ENCODE peak calls at places on chromosomes 11 and 22, in four cellular contexts. P is GM12878, X is SK-N-SH, D is GM12891. I is an unnamed sample.

GRCh38 chr11:47928426-47928825 is 51.9 kb upstream of the PTPRJ start:
- DNase-seq in X (no peak), D (no peak), P (no peak), I (no peak)

GRCh38 chr22:30373331-30374325 is 13.6 kb downstream of the RNF215 start:
- DNase-seq in X (no peak), D (no peak), P (no peak), I (no peak)

GRCh38 chr11:66279092-66279797 is 1.3 kb downstream of the CNIH2 start:
- DNase-seq in X (peak; percentile 48), P (no peak), D (no peak), I (no peak)

GRCh38 chr11:35963911-35964310 is 20.0 kb downstream of the LDLRAD3 start:
- DNase-seq in P (no peak), X (no peak), D (no peak), I (no peak)

GRCh38 chr11:68392822-68393221 is 67.7 kb upstream of the PPP6R3 start:
- DNase-seq in P (no peak), D (no peak), X (no peak), I (no peak)

GRCh38 chr22:26642465-26643367 is 14.7 kb upstream of the MIAT start:
- DNase-seq in X (no peak), D (no peak), P (no peak), I (no peak)

GRCh38 chr11:114237321-114238280 is 58.6 kb upstream of the NNMT start:
- DNase-seq in D (no peak), P (no peak), X (peak; percentile 73), I (no peak)

GRCh38 chr11:84358034-84358433 is 1071.9 kb upstream of the CCDC90B start:
- DNase-seq in X (no peak), D (no peak), P (no peak), I (no peak)

GRCh38 chr11:43687120-43687791 is 6.7 kb downstream of the HSD17B12 start:
- DNase-seq in D (no peak), P (no peak), X (no peak), I (no peak)

GRCh38 chr11:44066732-44067131 is 662 bp downstream of the ACCS start:
- DNase-seq in P (no peak), D (no peak), X (peak; percentile 42), I (no peak)

GRCh38 chr11:68325183-68325893 is 12.9 kb downstream of the LRP5 start:
- DNase-seq in X (no peak), P (no peak), D (no peak), I (no peak)

GRCh38 chr11:120649316-120649715 is 137.8 kb downstream of the GRIK4 start:
- DNase-seq in D (no peak), X (no peak), P (no peak), I (no peak)

GRCh38 chr11:65501530-65502273 is 2.9 kb downstream of the MALAT1 start:
- DNase-seq in P (no peak), D (no peak), X (no peak), I (no peak)

GRCh38 chr11:64581057-64581523 is 9.9 kb upstream of the SLC22A12 start:
- DNase-seq in X (no peak), D (no peak), P (no peak), I (no peak)

GRCh38 chr11:79486239-79486984 is 45.6 kb upstream of the TENM4 start:
- DNase-seq in P (no peak), D (no peak), X (no peak), I (no peak)

GRCh38 chr11:72574046-72574445 is 100.2 kb downstream of the PDE2A start:
- DNase-seq in D (no peak), P (no peak), X (no peak), I (peak; percentile 1)

GRCh38 chr11:22634897-22635629 is 9.4 kb upstream of the FANCF start:
- DNase-seq in P (no peak), X (no peak), D (no peak), I (no peak)

GRCh38 chr11:115085461-115086220 is 407.3 kb downstream of the NXPE2 start:
- DNase-seq in X (peak; percentile 75), D (no peak), P (no peak), I (no peak)

GRCh38 chr11:7892751-7893356 is 38.2 kb downstream of the OR10A6 start:
- DNase-seq in P (no peak), D (no peak), X (peak; percentile 56), I (no peak)

GRCh38 chr11:64086263-64086938 is 50.7 kb downstream of the FLRT1 start:
- DNase-seq in X (no peak), P (no peak), D (no peak), I (no peak)

GRCh38 chr11:27429740-27430451 is 42.7 kb downstream of the LGR4 start:
- DNase-seq in X (peak; percentile 19), P (no peak), D (no peak), I (no peak)

GRCh38 chr11:73585834-73586575 is 11.9 kb downstream of the FAM168A start:
- DNase-seq in P (no peak), X (no peak), D (no peak), I (no peak)

GRCh38 chr11:62479631-62480201 is 60.9 kb downstream of the SCGB1A1 start:
- DNase-seq in P (no peak), X (no peak), D (no peak), I (no peak)

GRCh38 chr11:1482581-1483444 is 3.8 kb downstream of the MOB2 start:
- DNase-seq in X (no peak), P (no peak), D (no peak), I (no peak)

GRCh38 chr22:32558681-32559355 is 84.2 kb downstream of the FBXO7 start:
- DNase-seq in D (no peak), X (no peak), P (no peak), I (no peak)

GRCh38 chr11:81644239-81644840 is 1089.3 kb downstream of the FAM181B start:
- DNase-seq in P (no peak), X (peak; percentile 33), D (peak; percentile 2), I (peak; percentile 3)

GRCh38 chr11:114160884-114161283 is 101.4 kb downstream of the ZBTB16 start:
- DNase-seq in X (no peak), P (no peak), D (no peak), I (no peak)

GRCh38 chr22:37331034-37331428 is 48.7 kb downstream of the CYTH4 start:
- DNase-seq in D (no peak), X (no peak), P (no peak), I (no peak)

GRCh38 chr11:56932572-56933235 is 56.0 kb upstream of the OR5AK2 start:
- DNase-seq in D (no peak), P (no peak), X (no peak), I (no peak)

GRCh38 chr11:74754507-74755255 is 6.0 kb downstream of the RNF169 start:
- DNase-seq in P (peak; percentile 20), X (no peak), D (no peak), I (no peak)

GRCh38 chr11:128467610-128468041 is 119.7 kb downstream of the ETS1 start:
- DNase-seq in X (no peak), D (no peak), P (no peak), I (no peak)

GRCh38 chr11:123173040-123173855 is 21.8 kb downstream of the CLMP start:
- DNase-seq in P (no peak), X (no peak), D (no peak), I (no peak)
- TF ChIP-seq TAF1 in P (no peak), X (no peak), D (no peak), I (no peak)

DNA sequence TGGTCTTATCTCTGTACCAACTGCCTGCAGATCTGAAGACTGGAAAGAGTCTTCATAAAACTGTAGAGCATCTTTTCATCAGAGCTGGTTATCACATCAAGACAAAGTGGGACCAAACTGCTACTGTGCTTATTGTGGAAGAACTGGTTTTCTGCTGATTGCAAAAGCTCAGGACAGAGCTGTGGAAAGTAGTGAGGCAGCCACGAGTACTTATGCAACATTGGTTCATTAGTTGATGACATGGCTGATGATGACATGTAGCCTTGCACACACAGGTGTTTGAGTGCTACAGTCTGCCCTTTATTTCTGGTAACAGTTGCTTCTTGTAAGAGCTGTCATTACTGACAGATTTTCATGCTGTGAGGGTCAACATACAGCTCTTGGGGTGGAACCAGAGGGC is 185.4 kb upstream of the GUCY1A2 start:
- DNase-seq in X (no peak), D (no peak), P (no peak), I (no peak)
- TF ChIP-seq TAF1 in X (no peak), D (no peak), P (no peak), I (no peak)

GRCh38 chr11:13068211-13068610 is 59.1 kb downstream of the RASSF10 start:
- DNase-seq in P (no peak), X (no peak), D (no peak), I (no peak)

GRCh38 chr11:13076961-13077360 is 67.8 kb downstream of the RASSF10 start:
- DNase-seq in X (no peak), P (no peak), D (no peak), I (no peak)

GRCh38 chr11:13074714-13075464 is 65.8 kb downstream of the RASSF10 start:
- DNase-seq in P (no peak), X (no peak), D (no peak), I (no peak)

DNA sequence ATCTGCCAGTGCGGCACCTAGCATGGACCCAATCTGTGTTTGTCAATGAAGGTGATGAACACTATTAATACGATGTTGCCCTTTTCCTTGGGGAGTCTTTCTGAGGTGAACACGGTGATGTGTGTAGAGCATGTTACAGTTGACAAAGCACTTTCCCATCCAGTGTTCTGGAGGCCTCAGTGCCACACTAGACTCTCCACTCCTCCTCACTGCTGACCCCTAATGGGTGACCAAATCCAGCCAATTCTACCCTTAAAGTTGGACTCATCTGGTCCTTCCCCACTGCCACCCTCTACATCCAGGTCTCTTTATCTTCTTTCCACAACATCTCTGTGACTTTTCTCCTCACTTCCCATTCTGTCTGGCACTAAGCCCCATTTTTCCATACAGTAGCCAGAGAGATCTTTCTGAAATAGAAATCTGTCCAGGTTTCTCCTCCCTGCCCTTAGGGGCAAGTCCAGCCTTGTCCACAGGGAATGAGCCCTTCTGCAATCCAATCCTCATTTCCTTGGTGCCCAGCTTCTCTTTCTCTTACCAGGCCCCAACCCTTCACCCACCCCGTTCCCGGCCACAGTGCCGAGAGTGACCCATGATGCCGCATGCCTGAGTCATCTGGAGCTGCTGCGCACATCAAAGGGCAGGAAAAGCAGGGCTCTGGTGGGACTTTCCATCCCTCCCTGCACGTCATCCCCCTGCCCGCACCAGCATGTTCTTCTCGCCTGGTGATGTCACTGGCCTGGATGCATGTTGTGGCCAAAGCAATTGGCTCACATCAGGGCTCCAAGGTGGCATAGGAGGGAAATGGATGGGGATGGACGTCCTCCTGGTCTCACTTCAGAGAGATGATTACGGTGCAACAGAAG is 64.2 kb downstream of the RASSF10 start:
- DNase-seq in P (peak; percentile 23), X (no peak), D (no peak), I (no peak)
- TF ChIP-seq TAF1 in P (no peak), X (no peak), D (no peak), I (no peak)

GRCh38 chr11:92866679-92867282 is 102.7 kb upstream of the MTNR1B start:
- DNase-seq in X (no peak), P (no peak), D (no peak), I (no peak)

GRCh38 chr11:92867913-92868619 is 101.4 kb upstream of the MTNR1B start:
- DNase-seq in P (no peak), X (no peak), D (no peak), I (no peak)

GRCh38 chr11:92869716-92870115 is 99.7 kb upstream of the MTNR1B start:
- DNase-seq in P (no peak), D (no peak), X (no peak), I (no peak)

GRCh38 chr11:92861641-92862040 is 107.8 kb upstream of the MTNR1B start:
- DNase-seq in P (no peak), X (no peak), D (no peak), I (no peak)

DNA sequence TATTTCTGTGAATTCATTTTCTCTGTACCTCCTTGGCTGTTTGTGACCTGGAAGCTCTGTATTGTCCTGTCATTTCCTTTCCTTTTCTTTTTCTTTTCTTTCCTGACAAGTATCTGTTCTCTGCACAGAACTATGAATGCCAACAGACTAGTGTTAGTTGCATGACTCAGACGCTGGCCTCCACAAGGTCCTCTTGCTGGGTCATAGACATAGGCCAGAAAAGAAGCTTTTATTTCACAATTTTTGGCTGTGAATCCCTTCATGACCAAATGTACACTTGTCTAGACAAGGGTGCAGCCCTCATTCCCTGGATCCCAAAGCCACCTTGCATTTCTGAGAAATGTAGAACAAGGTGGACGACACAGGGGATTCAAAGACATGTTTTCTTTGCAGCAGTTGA is 104.1 kb upstream of the MTNR1B start:
- DNase-seq in D (no peak), X (no peak), P (no peak), I (no peak)
- TF ChIP-seq TAF1 in D (no peak), X (no peak), P (no peak), I (no peak)